ENCODE peak calls at places on chromosomes 2 and 18, in six cellular contexts. P is substantia nigra, A is ELF-1, W is brain pericyte, T is DMS153, G is heart right ventricle. H is an unnamed sample.

GRCh38 chr18:24421831-24422230 is 4.6 kb upstream of the IMPACT start:
- DNase-seq in A (no peak), G (no peak), P (no peak), T (no peak), W (no peak), H (no peak)

GRCh38 chr2:100902833-100903405 is 83.0 kb downstream of the NPAS2 start:
- DNase-seq in G (no peak), P (no peak), A (no peak), W (peak), T (no peak), H (no peak)

GRCh38 chr2:200509227-200509607 is 651 bp downstream of the KCTD18 start:
- DNase-seq in T (no peak), G (peak), A (no peak), P (no peak), W (no peak), H (no peak)

GRCh38 chr2:55883339-55883738 is 40.2 kb downstream of the EFEMP1 start:
- DNase-seq in T (no peak), A (no peak), P (no peak), W (no peak), G (peak), H (no peak)

GRCh38 chr2:43754180-43754579 is 19.7 kb upstream of the DYNC2LI1 start:
- DNase-seq in T (no peak), W (no peak), A (no peak), G (peak), P (peak), H (no peak)

GRCh38 chr2:54015809-54016703 is 45.3 kb upstream of the PSME4 start:
- DNase-seq in T (no peak), G (no peak), P (no peak), A (no peak), W (peak), H (no peak)

GRCh38 chr2:12402440-12403139 is 314.1 kb upstream of the TRIB2 start:
- DNase-seq in W (no peak), G (no peak), P (no peak), A (peak), T (no peak), H (no peak)

GRCh38 chr2:112159454-112159921 is 21.3 kb downstream of the FBLN7 start:
- DNase-seq in T (no peak), A (no peak), P (no peak), W (no peak), G (no peak), H (no peak)

GRCh38 chr2:8133331-8133730 is 548.5 kb upstream of the ID2 start:
- DNase-seq in T (peak), G (no peak), P (no peak), A (peak), W (no peak), H (no peak)

GRCh38 chr2:177525351-177525750 is 132.8 kb downstream of the AGPS start:
- DNase-seq in P (no peak), A (no peak), G (no peak), T (no peak), W (no peak), H (no peak)

GRCh38 chr2:212328129-212328528 is 210.5 kb downstream of the ERBB4 start:
- DNase-seq in P (no peak), T (no peak), W (no peak), A (no peak), G (no peak), H (no peak)

GRCh38 chr2:96145028-96145939 is at the start of gene DUSP2:
- DNase-seq in A (peak), W (no peak), G (peak), T (peak), P (peak), H (peak)

GRCh38 chr2:120945832-120946231 is 210.2 kb downstream of the GLI2 start:
- DNase-seq in A (no peak), T (no peak), W (no peak), G (no peak), P (no peak), H (no peak)

GRCh38 chr2:238077292-238077691 is 16.5 kb downstream of the SCLY start:
- DNase-seq in W (no peak), A (no peak), P (no peak), T (no peak), G (no peak), H (no peak)

GRCh38 chr2:192197387-192197786 is 2.7 kb upstream of the TMEFF2 start:
- DNase-seq in P (peak), T (no peak), W (no peak), G (no peak), A (no peak), H (no peak)